ENCODE peak calls at places on chromosome 1, in nine cellular contexts. P is substantia nigra; B is RWPE1; F is lower leg skin; T is aorta; M is HuH-7.5; D is NCI-H2171 treated with DMSO at 0.1 percent for 48 hours; K is activated CD8-positive, alpha-beta memory T cell treated with anti-CD3 and anti-CD28 coated beads, Interleukin-2, amount 50 U/mL, for 4 hours; A is Ammon's horn. I is an unnamed sample.

GRCh38 chr1:162997499-162998285 is 71.5 kb upstream of the RGS4 start:
- DNase-seq in K (no peak), F (no peak), P (no peak), B (no peak), D (no peak), M (no peak), T (no peak), A (no peak), I (no peak)

GRCh38 chr1:115158181-115158580 is 68.9 kb upstream of the TSPAN2 start:
- DNase-seq in D (no peak), T (peak; percentile 71), A (no peak), P (no peak), K (no peak), M (no peak), B (peak; percentile 77), F (no peak), I (no peak)

GRCh38 chr1:40316595-40317393 is at the start of gene COL9A2:
- DNase-seq in K (peak; percentile 70), F (peak; percentile 88), B (peak; percentile 25), P (peak; percentile 84), D (peak; percentile 70), M (peak; percentile 75), A (peak; percentile 83), T (peak; percentile 68), I (no peak)

GRCh38 chr1:1236945-1237873 is 5.2 kb downstream of the B3GALT6 start:
- DNase-seq in D (no peak), M (peak; percentile 59), F (no peak), K (no peak), A (no peak), B (no peak), P (no peak), T (no peak), I (no peak)

GRCh38 chr1:201266276-201266675 is 17.0 kb upstream of the PKP1 start:
- DNase-seq in A (no peak), D (no peak), T (no peak), K (no peak), F (no peak), P (no peak), M (no peak), B (no peak), I (no peak)

GRCh38 chr1:79037085-79037484 is 30.6 kb upstream of the ADGRL4 start:
- DNase-seq in M (no peak), P (no peak), T (no peak), D (no peak), K (no peak), B (no peak), F (no peak), A (no peak), I (no peak)

GRCh38 chr1:206903687-206904086 is 6.4 kb downstream of the IL24 start:
- DNase-seq in P (no peak), D (no peak), M (no peak), F (peak; percentile 28), T (no peak), A (no peak), K (no peak), B (no peak), I (no peak)

GRCh38 chr1:154419620-154420020 is 14.5 kb downstream of the IL6R start:
- DNase-seq in M (no peak), D (no peak), B (no peak), P (peak; percentile 76), A (peak; percentile 91), T (peak; percentile 95), F (peak; percentile 97), K (no peak), I (no peak)

I was measured in Kasumi-1.